ENCODE peak calls at places on chromosomes 3 and 15, in five cellular contexts. I is upper lobe of left lung, G is HepG2, K is sigmoid colon, N is esophagus muscularis mucosa. W is an unnamed sample.

GRCh38 chr15:76109046-76109445 is 49.3 kb downstream of the TMEM266 start:
- DNase-seq in I (no peak), G (no peak), K (no peak), N (no peak), W (no peak)

GRCh38 chr3:32817195-32817560 is 619 bp upstream of the TRIM71 start:
- DNase-seq in I (no peak), G (no peak), K (no peak), N (no peak), W (no peak)

GRCh38 chr15:30941520-30941919 is 37.8 kb downstream of the FAN1 start:
- DNase-seq in I (no peak), G (no peak), K (no peak), N (no peak), W (no peak)

GRCh38 chr15:65326109-65326508 is 21.6 kb downstream of the RNU5B-1 start:
- DNase-seq in I (no peak), G (no peak), K (peak), N (no peak), W (no peak)

GRCh38 chr15:99546436-99547100 is 19.2 kb upstream of the MEF2A start:
- DNase-seq in I (no peak), G (no peak), K (no peak), N (no peak), W (no peak)

GRCh38 chr3:132595036-132595435 is 2.0 kb upstream of the ACKR4 start:
- DNase-seq in I (no peak), G (no peak), K (no peak), N (no peak), W (no peak)

GRCh38 chr3:82038536-82038935 is 277.1 kb upstream of the GBE1 start:
- DNase-seq in I (no peak), G (no peak), K (no peak), N (no peak), W (no peak)

GRCh38 chr15:77986891-77987764 is 90.4 kb downstream of the TBC1D2B start:
- DNase-seq in I (no peak), G (no peak), K (peak), N (no peak), W (no peak)

GRCh38 chr15:90015749-90016148 is 14.6 kb downstream of the ZNF710 start:
- DNase-seq in I (peak), G (no peak), K (peak), N (no peak), W (peak)

GRCh38 chr3:58188173-58188564 is 22.6 kb downstream of the DNASE1L3 start:
- DNase-seq in I (no peak), G (no peak), K (no peak), N (no peak), W (no peak)

GRCh38 chr15:36407647-36408046 is 171.8 kb upstream of the CDIN1 start:
- DNase-seq in I (no peak), G (peak), K (no peak), N (no peak), W (no peak)

GRCh38 chr3:23811117-23811487 is 5.3 kb downstream of the UBE2E1 start:
- DNase-seq in I (peak), G (peak), K (no peak), N (no peak), W (peak)

GRCh38 chr15:58040117-58040516 is 25.4 kb downstream of the ALDH1A2 start:
- DNase-seq in I (no peak), G (no peak), K (no peak), N (no peak), W (no peak)

GRCh38 chr3:100463002-100463401 is 29.4 kb upstream of the TMEM45A start:
- DNase-seq in I (no peak), G (peak), K (no peak), N (peak), W (no peak)

GRCh38 chr3:47479826-47480160 is 4.1 kb upstream of the SCAP start:
- DNase-seq in I (no peak), G (no peak), K (no peak), N (no peak), W (no peak)

GRCh38 chr3:117886147-117886546 is 1148.5 kb downstream of the IGSF11 start:
- DNase-seq in I (no peak), G (no peak), K (no peak), N (no peak), W (no peak)

GRCh38 chr15:73866881-73867410 is 6.4 kb upstream of the TBC1D21 start:
- DNase-seq in I (no peak), G (no peak), K (no peak), N (no peak), W (no peak)

GRCh38 chr3:162569314-162569713 is 1072.7 kb downstream of the OTOL1 start:
- DNase-seq in I (no peak), G (peak), K (no peak), N (no peak), W (no peak)

GRCh38 chr15:57375827-57376694 is at the start of gene CGNL1:
- DNase-seq in I (peak), G (peak), K (peak), N (no peak), W (peak)

GRCh38 chr15:84915011-84915958 is 30.8 kb downstream of the SLC28A1 start:
- DNase-seq in I (peak), G (peak), K (peak), N (no peak), W (peak)
- TF ChIP-seq POLR2AphosphoS5 in I (peak), G (peak), K (no peak), N (peak), W (no peak)

GRCh38 chr3:196117809-196118208 is 35.9 kb upstream of the TFRC start:
- DNase-seq in I (no peak), G (no peak), K (no peak), N (no peak), W (no peak)

GRCh38 chr3:196111939-196112386 is 30.1 kb upstream of the TFRC start:
- DNase-seq in I (no peak), G (no peak), K (no peak), N (no peak), W (no peak)

GRCh38 chr3:196120291-196120951 is 38.5 kb upstream of the TFRC start:
- DNase-seq in I (no peak), G (no peak), K (no peak), N (no peak), W (no peak)

DNA sequence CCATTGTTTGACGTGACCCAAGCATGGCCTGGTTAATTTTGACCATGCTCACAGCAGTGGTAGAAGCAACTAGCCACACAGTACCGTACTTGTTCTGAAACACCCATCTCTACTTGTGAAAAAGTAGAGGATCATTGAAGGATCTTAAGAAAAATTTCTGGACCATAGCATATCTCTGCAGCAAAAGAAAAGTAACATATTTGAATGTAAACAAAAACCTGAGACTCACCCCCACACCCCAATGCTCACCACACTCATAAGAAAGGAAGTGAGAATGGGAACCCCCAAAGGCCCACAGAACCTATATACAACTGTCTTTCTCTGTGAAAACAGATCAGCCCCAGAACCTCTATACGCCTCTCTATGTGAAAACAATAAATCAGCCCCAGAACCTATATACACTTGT is 33.8 kb upstream of the TFRC start:
- DNase-seq in I (no peak), G (no peak), K (no peak), N (no peak), W (no peak)
- TF ChIP-seq EP300 in I (no peak), G (no peak), K (no peak), N (no peak), W (no peak)

GRCh38 chr15:39529457-39529856 is 51.4 kb upstream of the THBS1 start:
- DNase-seq in I (no peak), G (no peak), K (no peak), N (peak), W (no peak)
- TF ChIP-seq CTCF in I (no peak), G (no peak), K (no peak), N (no peak), W (no peak)

DNA sequence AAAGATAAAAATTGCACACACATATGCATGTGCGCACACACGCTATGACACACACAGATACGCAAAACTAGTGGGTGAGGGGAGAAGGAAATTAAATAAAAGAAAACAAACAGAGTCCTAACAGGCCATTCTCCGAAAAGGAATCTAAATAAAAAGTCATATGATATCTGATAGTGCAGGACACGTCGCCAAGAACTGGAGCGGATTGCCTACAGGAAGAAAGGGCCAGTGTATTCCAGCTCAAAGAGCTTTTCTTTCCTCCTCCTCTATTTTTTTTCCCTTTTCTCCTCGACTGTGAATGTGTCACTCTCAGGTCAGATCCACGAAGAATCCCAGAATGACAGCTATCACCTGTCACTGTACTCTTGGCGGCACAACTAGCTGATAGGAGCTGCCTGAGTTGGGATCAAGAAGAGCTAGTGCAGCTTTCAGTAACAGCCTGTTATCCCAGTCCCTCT is 157.8 kb downstream of the TIGIT start:
- DNase-seq in I (peak), G (peak), K (no peak), N (no peak), W (peak)
- TF ChIP-seq POLR2AphosphoS5 in I (no peak), G (no peak), K (no peak), N (no peak), W (no peak)

GRCh38 chr3:10248184-10248983 is at the start of gene TATDN2:
- DNase-seq in I (peak), G (peak), K (peak), N (peak), W (peak)
- TF ChIP-seq EP300 in I (no peak), G (no peak), K (peak), N (no peak), W (no peak)

DNA sequence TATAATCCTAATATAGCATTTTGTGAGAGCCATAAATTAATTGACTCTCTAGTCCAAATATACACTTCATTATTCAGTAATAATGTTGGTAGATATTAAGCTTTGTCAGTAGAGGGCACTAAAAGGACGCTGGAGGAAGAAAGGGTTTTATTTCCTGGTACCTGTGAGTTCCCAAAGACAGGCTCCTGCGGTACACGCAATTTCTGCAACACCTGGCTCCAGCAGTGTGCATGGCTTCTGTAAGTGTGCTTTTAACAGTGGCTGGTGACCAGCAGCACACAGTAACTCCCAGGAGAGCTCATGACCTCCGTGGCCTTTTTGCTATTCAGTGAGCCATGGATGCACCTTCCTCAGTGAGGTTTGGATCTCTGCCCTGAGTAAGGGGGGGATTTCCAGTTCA is 338.3 kb upstream of the ZNF385D start:
- DNase-seq in I (peak), G (peak), K (no peak), N (no peak), W (peak)
- TF ChIP-seq CTCF in I (no peak), G (peak), K (peak), N (peak), W (peak)

GRCh38 chr15:43256341-43256740 is 10.4 kb downstream of the TGM5 start:
- DNase-seq in I (no peak), G (no peak), K (no peak), N (no peak), W (no peak)

GRCh38 chr15:43255376-43255775 is 11.4 kb downstream of the TGM5 start:
- DNase-seq in I (no peak), G (no peak), K (no peak), N (no peak), W (no peak)

GRCh38 chr15:43251185-43251862 is 15.4 kb downstream of the TGM5 start:
- DNase-seq in I (no peak), G (no peak), K (no peak), N (no peak), W (no peak)

GRCh38 chr15:43251863-43252241 is 14.9 kb downstream of the TGM5 start:
- DNase-seq in I (no peak), G (no peak), K (no peak), N (no peak), W (no peak)

DNA sequence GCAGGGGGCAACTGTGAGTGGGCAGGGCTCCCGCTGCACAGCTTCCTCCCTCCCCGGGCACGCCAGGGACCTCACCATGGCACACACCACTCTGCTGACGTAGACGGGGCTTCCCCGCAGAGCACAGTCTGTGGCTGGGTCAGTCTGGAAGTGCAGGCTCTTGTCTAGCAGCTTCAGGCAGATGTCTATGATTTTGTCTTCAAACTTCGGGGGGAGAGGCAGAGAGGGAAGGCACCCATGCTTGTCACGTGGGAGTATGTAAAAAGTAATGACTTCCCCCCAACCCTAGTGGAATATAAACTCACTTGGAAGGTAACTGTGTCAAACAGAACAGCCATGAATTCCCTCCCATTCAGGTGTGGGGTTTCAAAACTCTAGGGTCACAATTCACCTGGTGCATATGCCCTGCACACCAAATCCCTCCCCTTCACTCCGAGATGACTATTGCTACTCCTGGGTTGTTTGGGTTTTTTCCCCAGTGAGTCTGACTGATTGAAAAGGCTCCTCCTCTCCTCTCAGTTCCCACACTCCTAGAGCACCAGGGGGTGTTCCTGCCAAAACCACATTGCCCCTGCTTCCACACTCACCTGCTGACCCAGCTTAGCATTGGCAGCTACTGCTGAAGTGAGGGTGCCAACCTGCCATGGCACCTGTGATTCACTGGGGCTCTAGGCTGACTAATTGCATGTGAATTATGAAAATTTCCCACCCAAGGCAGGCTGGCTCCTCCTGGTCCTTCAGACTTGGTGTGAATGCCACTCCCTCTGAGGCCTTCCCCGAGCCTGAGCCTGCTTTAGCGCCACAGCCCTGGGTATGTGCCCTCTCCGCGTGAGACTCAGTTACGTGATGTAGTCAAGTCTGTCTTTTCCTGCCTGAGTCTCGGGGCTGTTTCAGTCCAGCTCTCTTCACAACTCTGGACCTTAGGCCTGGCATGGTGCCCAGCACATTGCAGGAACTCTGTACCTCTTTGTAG is 13.0 kb downstream of the TGM5 start:
- DNase-seq in I (peak), G (no peak), K (no peak), N (no peak), W (peak)
- TF ChIP-seq POLR2AphosphoS5 in I (no peak), G (no peak), K (no peak), N (no peak), W (no peak)

GRCh38 chr3:150603090-150603887 is at the start of gene SELENOT:
- DNase-seq in I (peak), G (peak), K (peak), N (peak), W (peak)

GRCh38 chr3:150602426-150603089 is 563 bp upstream of the SELENOT start:
- DNase-seq in I (no peak), G (no peak), K (no peak), N (no peak), W (no peak)

GRCh38 chr3:150603888-150604319 is 783 bp downstream of the SELENOT start:
- DNase-seq in I (no peak), G (peak), K (no peak), N (no peak), W (no peak)

GRCh38 chr3:150597646-150598045 is 5.5 kb upstream of the SELENOT start:
- DNase-seq in I (no peak), G (no peak), K (no peak), N (no peak), W (no peak)

GRCh38 chr3:150599611-150600297 is 3.4 kb upstream of the SELENOT start:
- DNase-seq in I (no peak), G (no peak), K (no peak), N (no peak), W (no peak)
- TF ChIP-seq EP300 in I (no peak), G (no peak), K (no peak), N (no peak), W (no peak)